ENCODE peak calls at places on chromosomes 2 and 18, in four cellular contexts. M, E, A and J are unnamed samples.

GRCh38 chr18:44887227-44887631 is 206.5 kb downstream of the SETBP1 start:
- DNase-seq in M (no peak), E (no peak), A (peak), J (no peak)

GRCh38 chr18:36829362-36830140 is 624 bp downstream of the KIAA1328 start:
- DNase-seq in M (peak), E (no peak), A (no peak), J (peak)

GRCh38 chr2:201796478-201796865 is 9.9 kb upstream of the CDK15 start:
- DNase-seq in M (no peak), E (no peak), A (no peak), J (no peak)

GRCh38 chr18:44803019-44803650 is 122.4 kb downstream of the SETBP1 start:
- DNase-seq in M (peak), A (no peak), E (no peak), J (no peak)

GRCh38 chr2:112906276-112906675 is 4.7 kb upstream of the IL37 start:
- DNase-seq in M (no peak), E (no peak), A (no peak), J (no peak)

GRCh38 chr18:74013955-74014354 is 133.7 kb downstream of the FBXO15 start:
- DNase-seq in A (no peak), E (no peak), M (no peak), J (no peak)

GRCh38 chr18:28034567-28034966 is 142.4 kb downstream of the CDH2 start:
- DNase-seq in A (no peak), M (no peak), E (no peak), J (no peak)

GRCh38 chr2:146523218-146523617 is 1321.6 kb upstream of the ACVR2A start:
- DNase-seq in A (no peak), M (no peak), E (no peak), J (no peak)

GRCh38 chr2:144648837-144649485 is 129.0 kb upstream of the ZEB2 start:
- DNase-seq in A (no peak), E (no peak), M (no peak), J (no peak)

GRCh38 chr2:103818176-103818575 is 1035.7 kb upstream of the POU3F3 start:
- DNase-seq in A (no peak), M (no peak), E (no peak), J (no peak)

GRCh38 chr2:186130678-186131511 is 355.2 kb upstream of the ZC3H15 start:
- DNase-seq in M (no peak), A (no peak), E (no peak), J (no peak)

GRCh38 chr18:50429207-50429948 is 54.5 kb downstream of the SKA1 start:
- DNase-seq in A (no peak), M (peak), E (no peak), J (peak)

GRCh38 chr2:39394427-39395002 is 42.6 kb downstream of the MAP4K3 start:
- DNase-seq in E (no peak), M (no peak), A (no peak), J (no peak)

GRCh38 chr2:161076936-161077335 is 83.3 kb upstream of the TANK start:
- DNase-seq in A (no peak), M (no peak), E (no peak), J (no peak)

GRCh38 chr2:60958800-60959199 is 58.7 kb upstream of the PEX13 start:
- DNase-seq in A (no peak), E (no peak), M (no peak), J (no peak)

GRCh38 chr18:69559604-69560003 is 158.9 kb downstream of the DOK6 start:
- DNase-seq in E (no peak), M (no peak), A (no peak), J (no peak)

GRCh38 chr2:57821085-57821484 is 225.5 kb upstream of the VRK2 start:
- DNase-seq in M (no peak), A (no peak), E (no peak), J (no peak)

GRCh38 chr2:202096736-202097135 is 23.7 kb downstream of the KIAA2012 start:
- DNase-seq in M (no peak), E (no peak), A (no peak), J (no peak)

GRCh38 chr2:120549841-120550240 is 185.8 kb upstream of the GLI2 start:
- DNase-seq in M (no peak), A (no peak), E (no peak), J (no peak)

GRCh38 chr2:42957109-42958035 is 165.0 kb upstream of the HAAO start:
- DNase-seq in M (peak), A (no peak), E (no peak), J (no peak)

GRCh38 chr2:222442665-222443064 is 18.3 kb downstream of the SGPP2 start:
- DNase-seq in M (no peak), E (no peak), A (no peak), J (no peak)
- TF ChIP-seq CBX5 in M (no peak), E (no peak), A (no peak), J (no peak)

GRCh38 chr2:111165084-111165483 is 44.4 kb downstream of the BCL2L11 start:
- DNase-seq in M (no peak), A (no peak), E (no peak), J (no peak)

GRCh38 chr2:111166115-111166514 is 45.4 kb downstream of the BCL2L11 start:
- DNase-seq in A (no peak), M (no peak), E (no peak), J (no peak)

GRCh38 chr2:111168528-111168929 is 47.8 kb downstream of the BCL2L11 start:
- DNase-seq in M (no peak), A (peak), E (no peak), J (peak)

GRCh38 chr2:111169268-111169667 is 48.6 kb downstream of the BCL2L11 start:
- DNase-seq in M (no peak), A (no peak), E (no peak), J (no peak)

DNA sequence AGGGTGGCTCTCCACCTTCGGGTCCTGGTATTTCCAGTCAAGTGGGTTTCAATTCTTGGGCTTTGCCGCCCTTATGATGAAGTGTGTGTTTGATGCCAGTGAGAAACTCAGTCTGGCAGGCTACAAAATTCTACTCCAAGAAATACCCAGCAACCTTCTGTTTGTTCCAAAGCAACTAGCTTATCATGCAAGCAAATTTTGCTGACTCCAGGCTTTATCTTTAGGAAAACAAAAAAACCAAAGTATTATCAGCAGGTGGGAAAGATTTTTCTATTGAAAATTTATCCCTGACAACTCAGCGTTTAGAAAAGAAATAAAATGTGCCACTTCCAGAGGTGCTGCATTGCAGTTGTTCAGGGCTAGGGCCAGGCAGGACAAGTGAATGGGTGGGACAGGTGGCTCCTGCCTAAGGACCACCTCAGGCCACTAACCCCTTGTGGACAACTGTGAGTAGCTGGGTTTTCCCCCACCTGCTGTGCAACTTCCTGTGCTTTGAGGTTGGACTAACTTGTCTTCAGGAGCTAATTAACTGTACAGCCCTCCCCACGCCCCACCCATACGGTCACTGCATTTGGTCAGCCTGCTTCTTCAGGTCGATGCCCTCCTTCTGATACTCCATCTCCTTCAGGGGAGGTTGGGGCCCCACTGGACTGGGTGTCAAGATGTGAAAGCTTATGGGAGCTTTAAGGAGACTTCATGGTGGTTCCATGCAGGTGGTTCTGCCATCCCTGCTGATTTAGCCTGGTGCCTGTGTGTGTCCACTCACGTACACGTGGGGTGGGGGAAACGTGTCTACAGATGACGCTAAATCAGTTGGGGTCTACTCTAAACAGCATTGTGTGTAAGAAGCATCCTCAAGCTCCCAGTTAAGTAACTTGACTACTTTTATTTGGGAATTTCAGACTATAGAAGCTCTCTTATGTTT is 46.8 kb downstream of the BCL2L11 start:
- DNase-seq in A (no peak), E (no peak), M (no peak), J (no peak)
- TF ChIP-seq GABPA in A (no peak), E (no peak), M (no peak), J (no peak)

DNA sequence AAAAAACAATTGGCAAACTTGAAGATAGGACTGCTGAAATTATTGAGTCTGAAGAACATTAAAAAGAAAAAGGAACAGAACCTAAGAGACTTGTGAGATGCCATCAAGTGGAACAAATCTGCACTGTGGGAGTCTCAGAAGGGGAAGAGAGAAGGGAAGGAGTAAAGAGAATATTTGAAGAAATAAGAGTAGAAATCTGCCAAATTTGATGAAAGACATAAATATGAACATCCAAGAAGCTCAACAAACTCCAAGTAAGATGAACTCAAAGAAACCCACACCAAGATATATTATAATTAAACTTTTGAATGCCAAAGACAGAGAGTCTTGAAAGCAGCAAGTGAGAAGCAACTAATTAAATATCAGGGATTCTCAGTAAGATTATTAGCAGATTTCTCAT is 102.7 kb downstream of the ZNF519 start:
- DNase-seq in M (no peak), E (no peak), A (no peak), J (no peak)
- TF ChIP-seq CBX5 in M (no peak), E (no peak), A (no peak), J (no peak)

DNA sequence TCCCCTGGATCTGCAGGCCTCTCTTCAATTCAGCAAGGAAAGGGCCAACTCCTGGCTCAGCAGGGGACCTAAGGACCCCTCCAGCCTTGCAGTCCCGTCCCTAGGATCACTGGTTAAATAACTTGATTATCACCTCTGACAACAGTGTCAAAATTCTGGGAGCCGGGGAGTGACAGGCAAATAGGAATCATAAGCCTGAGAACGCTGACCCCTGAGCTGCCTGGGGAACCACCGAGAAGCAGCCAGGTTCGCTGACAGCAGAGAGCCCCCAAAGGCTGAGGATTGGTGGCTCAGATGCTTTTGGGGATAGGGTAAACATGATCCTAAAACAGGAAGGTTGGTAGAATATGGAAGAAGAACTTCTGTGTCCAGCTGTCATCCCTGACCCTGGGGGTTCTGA is 17.5 kb upstream of the TNS1 start:
- DNase-seq in E (no peak), M (no peak), A (no peak), J (no peak)
- TF ChIP-seq GABPA in E (no peak), M (no peak), A (no peak), J (no peak)